ENCODE peak calls at places on chromosomes 4 and X, in five cellular contexts. Y, J, N, Q and I are unnamed samples.

GRCh38 chrX:46803140-46803539 is 33.7 kb upstream of the RP2 start:
- DNase-seq in Y (no peak), N (no peak), Q (no peak), J (no peak), I (no peak)

GRCh38 chr4:16685536-16685935 is 212.9 kb downstream of the LDB2 start:
- DNase-seq in Y (no peak), N (no peak), Q (no peak), J (no peak), I (peak)

GRCh38 chrX:63686878-63687714 is 97.9 kb downstream of the ARHGEF9 start:
- DNase-seq in N (peak), Y (peak), J (no peak), Q (no peak), I (peak)

GRCh38 chrX:48068096-48068887 is 3.1 kb downstream of the ZNF630 start:
- DNase-seq in Q (no peak), J (no peak), N (no peak), Y (no peak), I (no peak)

GRCh38 chrX:9318213-9318612 is 146.6 kb upstream of the TBL1X start:
- DNase-seq in Y (no peak), J (no peak), N (no peak), Q (no peak), I (no peak)

GRCh38 chrX:54182194-54182863 is 725 bp downstream of the FAM120C start:
- DNase-seq in N (peak), Q (peak), J (peak), Y (peak), I (peak)

GRCh38 chr4:73615613-73616012 is 4.6 kb downstream of the RASSF6 start:
- DNase-seq in N (peak), J (no peak), Y (no peak), Q (no peak), I (peak)

GRCh38 chr4:175806741-175807140 is 5.3 kb downstream of the GPM6A start:
- DNase-seq in Y (no peak), Q (no peak), J (no peak), N (no peak), I (no peak)

GRCh38 chr4:102259081-102259480 is 86.2 kb downstream of the SLC39A8 start:
- DNase-seq in Q (no peak), N (no peak), J (no peak), Y (no peak), I (no peak)

GRCh38 chr4:10117424-10118354 is 1.1 kb upstream of the WDR1 start:
- DNase-seq in N (no peak), J (peak), Q (peak), Y (no peak), I (peak)

GRCh38 chrX:119398587-119398973 is 556 bp upstream of the SLC25A43 start:
- DNase-seq in Y (no peak), Q (no peak), J (no peak), N (no peak), I (no peak)

GRCh38 chr4:184831153-184831552 is 5.4 kb upstream of the ACSL1 start:
- DNase-seq in N (no peak), J (no peak), Q (no peak), Y (no peak), I (no peak)

GRCh38 chrX:75115707-75116413 is 40.2 kb downstream of the ABCB7 start:
- DNase-seq in J (no peak), Q (no peak), N (no peak), Y (no peak), I (no peak)